ENCODE peak calls at places on chromosomes 7 and 10, in eight cellular contexts. M is cardiac muscle cell, Z is thyroid gland, O is A549, U is A673, P is mucosa of descending colon, C is left ventricle myocardium inferior, D is psoas muscle. X is an unnamed sample. For H3K4me1, the result is how much of the 10 kb centered on the place peaks cover.

GRCh38 chr7:117399820-117400422 is 27.4 kb downstream of the ASZ1 start:
- DNase-seq in M (peak), Z (no peak), O (peak), U (peak), P (no peak), C (no peak), D (no peak), X (no peak)

GRCh38 chr7:111827863-111828504 is 265.7 kb upstream of the IMMP2L start:
- DNase-seq in M (peak), Z (peak), O (no peak), U (peak), P (no peak), C (no peak), D (no peak), X (no peak)

GRCh38 chr7:2954433-2954853 is 89.2 kb downstream of the CARD11 start:
- DNase-seq in M (no peak), Z (no peak), O (no peak), U (peak), P (no peak), C (no peak), D (no peak), X (no peak)

GRCh38 chr7:4762121-4763055 is 13.0 kb upstream of the AP5Z1 start:
- DNase-seq in M (no peak), Z (no peak), O (no peak), U (no peak), P (no peak), C (no peak), D (no peak), X (no peak)

GRCh38 chr10:5534880-5535856 is 10.4 kb downstream of the CALML3 start:
- DNase-seq in M (peak), Z (no peak), O (no peak), U (no peak), P (no peak), C (no peak), D (no peak), X (no peak)

GRCh38 chr7:23106801-23107713 is 1.5 kb downstream of the KLHL7 start:
- DNase-seq in M (peak), Z (no peak), O (no peak), U (no peak), P (no peak), C (no peak), D (no peak), X (no peak)

GRCh38 chr7:19404912-19405329 is 259.7 kb upstream of the FERD3L start:
- DNase-seq in M (peak), Z (peak), O (peak), U (peak), P (no peak), C (no peak), D (no peak), X (no peak)

GRCh38 chr7:157335256-157335655 is 1.5 kb upstream of the DNAJB6 start:
- DNase-seq in M (no peak), Z (no peak), O (no peak), U (no peak), P (no peak), C (no peak), D (no peak), X (no peak)

GRCh38 chr10:104036518-104037260 is 49.0 kb downstream of the COL17A1 start:
- DNase-seq in M (no peak), Z (no peak), O (no peak), U (no peak), P (no peak), C (no peak), D (no peak), X (no peak)

GRCh38 chr10:114367041-114367675 is 37.1 kb downstream of the AFAP1L2 start:
- DNase-seq in M (peak), Z (peak), O (no peak), U (no peak), P (no peak), C (no peak), D (no peak), X (no peak)

GRCh38 chr10:104067525-104067924 is 18.2 kb downstream of the COL17A1 start:
- DNase-seq in M (no peak), Z (no peak), O (no peak), U (no peak), P (no peak), C (no peak), D (no peak), X (no peak)

GRCh38 chr10:109895848-109896247 is 27.5 kb downstream of the XPNPEP1 start:
- DNase-seq in M (no peak), Z (no peak), O (no peak), U (no peak), P (no peak), C (no peak), D (no peak), X (no peak)

GRCh38 chr7:4681922-4682620 is at the start of gene FOXK1:
- DNase-seq in M (peak), Z (peak), O (peak), U (peak), P (peak), C (peak), D (peak), X (peak)

GRCh38 chr10:108014145-108014901 is 849.8 kb upstream of the SORCS1 start:
- DNase-seq in M (no peak), Z (no peak), O (no peak), U (no peak), P (no peak), C (no peak), D (no peak), X (no peak)

GRCh38 chr10:79068203-79068561 is 584 bp upstream of the ZMIZ1 start:
- DNase-seq in M (peak), Z (no peak), O (peak), U (peak), P (no peak), C (no peak), D (peak), X (peak)

GRCh38 chr10:123636598-123637325 is 29.4 kb upstream of the GPR26 start:
- DNase-seq in M (no peak), Z (no peak), O (no peak), U (no peak), P (no peak), C (no peak), D (no peak), X (no peak)

GRCh38 chr7:104252409-104253134 is 44.8 kb upstream of the ORC5 start:
- DNase-seq in M (no peak), Z (peak), O (peak), U (peak), P (peak), C (no peak), D (no peak), X (no peak)

GRCh38 chr10:133165556-133166503 is 5.8 kb downstream of the KNDC1 start:
- DNase-seq in M (no peak), Z (no peak), O (no peak), U (no peak), P (no peak), C (no peak), D (no peak), X (no peak)

GRCh38 chr7:112009081-112009480 is 197.1 kb downstream of the DOCK4 start:
- DNase-seq in M (peak), Z (no peak), O (no peak), U (no peak), P (no peak), C (no peak), D (no peak), X (no peak)

GRCh38 chr7:154289119-154289518 is 236.9 kb downstream of the DPP6 start:
- DNase-seq in M (no peak), Z (no peak), O (no peak), U (no peak), P (no peak), C (no peak), D (no peak), X (no peak)

GRCh38 chr7:18320971-18321567 is 174.5 kb upstream of the HDAC9 start:
- DNase-seq in M (peak), Z (no peak), O (peak), U (peak), P (peak), C (no peak), D (no peak), X (peak)

GRCh38 chr7:16083931-16084330 is 337.4 kb downstream of the CRPPA start:
- DNase-seq in M (peak), Z (no peak), O (peak), U (peak), P (no peak), C (no peak), D (no peak), X (no peak)

GRCh38 chr7:151817315-151817690 is 59.6 kb downstream of the PRKAG2 start:
- DNase-seq in M (no peak), Z (no peak), O (no peak), U (no peak), P (no peak), C (no peak), D (no peak), X (no peak)
- H3K4me1 ChIP-seq in M (under half), Z (under half), O (under half), U (under half), P (under half), C (under half), D (under half), X (under half)

DNA sequence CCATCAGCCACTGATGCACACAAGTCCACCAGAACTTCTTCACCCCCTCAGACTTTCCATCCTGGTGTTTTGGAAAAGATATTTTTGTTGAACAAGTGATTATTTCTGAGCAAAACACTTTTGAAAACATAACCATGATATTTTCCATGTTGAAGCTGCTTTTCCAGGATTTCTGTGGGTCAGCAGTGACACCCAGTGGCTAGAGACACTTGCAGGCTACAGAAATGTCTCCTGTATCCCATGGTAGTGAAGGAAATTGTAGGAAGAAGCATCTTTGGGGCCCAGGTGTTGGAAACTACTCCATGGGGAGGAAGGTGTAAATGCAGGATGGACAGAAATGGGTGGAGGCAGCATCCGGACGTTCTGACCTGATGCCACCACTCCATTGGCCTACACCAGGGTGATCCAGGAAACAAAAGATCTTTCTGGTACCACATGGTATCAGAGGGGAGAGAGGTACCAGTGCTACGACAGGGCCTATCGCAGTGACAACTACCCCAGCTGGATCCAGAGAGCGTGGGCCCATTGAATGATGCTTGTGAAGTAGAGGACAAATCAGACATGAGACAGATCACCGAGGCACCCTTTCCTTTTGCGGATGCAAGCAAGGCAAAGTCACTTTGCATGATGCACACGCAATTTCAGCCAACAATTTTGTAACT is 111.7 kb upstream of the COBL start:
- DNase-seq in M (no peak), Z (no peak), O (no peak), U (no peak), P (peak), C (no peak), D (no peak), X (no peak)
- TF ChIP-seq CTCF in M (no peak), Z (no peak), O (peak), U (no peak), P (no peak), C (no peak), D (no peak), X (no peak)

GRCh38 chr10:89830623-89831022 is 129.2 kb downstream of the KIF20B start:
- DNase-seq in M (no peak), Z (no peak), O (no peak), U (no peak), P (no peak), C (no peak), D (no peak), X (no peak)

GRCh38 chr10:89829887-89830269 is 128.5 kb downstream of the KIF20B start:
- DNase-seq in M (no peak), Z (no peak), O (no peak), U (no peak), P (peak), C (no peak), D (no peak), X (no peak)

DNA sequence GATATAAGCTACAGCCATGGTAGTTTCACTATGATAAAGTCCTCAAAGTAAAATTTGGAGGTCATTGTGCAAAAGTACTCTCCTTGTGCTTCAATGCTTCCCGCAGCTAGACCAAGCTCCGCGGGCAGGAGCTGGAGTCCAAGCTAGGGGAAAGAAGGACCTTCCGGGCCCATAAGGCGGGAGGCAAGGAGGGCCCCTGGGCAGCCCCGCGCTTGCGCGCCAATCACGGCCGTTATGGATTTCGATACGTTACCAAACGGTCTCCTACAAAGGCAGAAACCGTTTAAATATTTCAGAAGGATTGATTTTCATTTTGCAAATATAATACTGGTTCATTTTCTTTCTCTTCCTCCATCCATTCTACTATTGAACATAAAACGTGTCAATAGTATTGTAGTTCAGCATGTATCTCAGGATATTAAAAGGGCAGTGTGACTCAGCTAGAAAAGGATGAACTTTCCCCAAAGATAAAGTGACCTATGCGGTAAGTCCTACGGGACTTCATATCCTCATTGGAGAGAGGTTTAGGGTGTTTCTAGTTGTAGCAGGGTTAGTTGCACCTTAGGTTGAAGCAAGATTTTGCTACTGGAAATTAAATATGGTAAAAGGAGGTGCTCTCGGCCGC is 128.0 kb downstream of the KIF20B start:
- DNase-seq in M (no peak), Z (no peak), O (no peak), U (no peak), P (no peak), C (no peak), D (no peak), X (no peak)
- H3K4me1 ChIP-seq in M (under half), Z (under half), O (under half), U (under half), P (under half), C (under half), D (under half), X (under half)

GRCh38 chr7:105489409-105489808 is 32.7 kb downstream of the PUS7 start:
- DNase-seq in M (no peak), Z (no peak), O (no peak), U (no peak), P (no peak), C (no peak), D (no peak), X (no peak)

GRCh38 chr7:105493196-105493927 is 28.7 kb downstream of the PUS7 start:
- DNase-seq in M (no peak), Z (no peak), O (no peak), U (no peak), P (no peak), C (no peak), D (no peak), X (no peak)

GRCh38 chr7:105488219-105488571 is 33.9 kb downstream of the PUS7 start:
- DNase-seq in M (no peak), Z (no peak), O (no peak), U (no peak), P (no peak), C (no peak), D (no peak), X (no peak)

GRCh38 chr7:105487559-105488218 is 34.4 kb downstream of the PUS7 start:
- DNase-seq in M (peak), Z (no peak), O (peak), U (peak), P (peak), C (no peak), D (no peak), X (peak)
- TF ChIP-seq CTCF in M (peak), Z (peak), O (peak), U (peak), P (no peak), C (peak), D (peak), X (peak)

DNA sequence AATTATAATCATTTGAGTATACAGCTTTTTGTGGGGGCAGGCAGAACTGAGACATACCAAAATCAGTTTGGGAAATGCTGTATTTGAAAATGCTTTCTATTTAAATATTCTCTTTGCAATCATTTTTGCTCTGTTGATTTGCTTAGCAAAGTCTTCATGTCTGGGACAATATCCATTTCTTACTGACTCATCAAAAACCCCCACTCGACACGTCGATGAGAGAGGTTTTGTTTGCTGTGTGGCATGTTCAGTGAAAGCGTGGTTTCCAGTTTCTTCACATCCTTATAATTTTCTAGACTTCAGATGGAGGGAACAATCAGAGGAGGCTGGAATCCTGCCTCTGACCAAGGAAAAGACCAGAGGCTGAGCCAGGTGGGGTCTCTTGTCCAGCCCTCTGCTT is 28.9 kb downstream of the HTRA1 start:
- DNase-seq in M (peak), Z (no peak), O (no peak), U (no peak), P (no peak), C (no peak), D (no peak), X (no peak)
- H3K4me1 ChIP-seq in M (under half), Z (under half), O (under half), U (under half), P (under half), C (half or more), D (under half), X (under half)

GRCh38 chr10:100745882-100746412 is 565 bp downstream of the PAX2 start:
- DNase-seq in M (no peak), Z (no peak), O (no peak), U (no peak), P (no peak), C (no peak), D (no peak), X (no peak)
- TF ChIP-seq CTCF in M (no peak), Z (no peak), O (no peak), U (no peak), P (no peak), C (no peak), D (no peak), X (no peak)

X was measured in OCI-LY7.